ENCODE peak calls at places on chromosomes 4 and X, in seven cellular contexts. A is right lobe of liver; H is body of pancreas; R is naive thymus-derived CD4-positive, alpha-beta T cell; K is psoas muscle; L is IMR-90; P is BE2C. V is an unnamed sample.

GRCh38 chr4:140052050-140052449 is 101.9 kb downstream of the MAML3 start:
- DNase-seq in A (no peak), H (peak; percentile 52), R (no peak), K (peak; percentile 61), L (peak; percentile 51), P (peak; percentile 68), V (peak; percentile 30)

GRCh38 chrX:150293311-150294013 is 69.7 kb upstream of the MAMLD1 start:
- DNase-seq in A (no peak), H (no peak), R (no peak), K (no peak), L (no peak), P (no peak), V (no peak)

GRCh38 chrX:30618160-30618765 is 35.0 kb upstream of the GK start:
- DNase-seq in A (no peak), H (no peak), R (no peak), K (no peak), L (no peak), P (no peak), V (no peak)

GRCh38 chr4:3834186-3834920 is 68.2 kb downstream of the ADRA2C start:
- DNase-seq in A (peak; percentile 22), H (no peak), R (no peak), K (no peak), L (no peak), P (no peak), V (no peak)

GRCh38 chr4:76950846-76951321 is 1.3 kb downstream of the SEPTIN11 start:
- DNase-seq in A (no peak), H (no peak), R (peak; percentile 2), K (no peak), L (peak; percentile 52), P (peak; percentile 44), V (peak; percentile 4)

GRCh38 chr4:7697821-7698220 is 241.8 kb downstream of the AFAP1 start:
- DNase-seq in A (no peak), H (no peak), R (no peak), K (no peak), L (no peak), P (no peak), V (no peak)

GRCh38 chr4:176034498-176034897 is 31.1 kb upstream of the WDR17 start:
- DNase-seq in A (no peak), H (no peak), R (peak; percentile 26), K (no peak), L (peak; percentile 55), P (peak; percentile 31), V (no peak)

GRCh38 chr4:102610007-102610406 is 108.8 kb downstream of the NFKB1 start:
- DNase-seq in A (no peak), H (no peak), R (no peak), K (no peak), L (peak; percentile 12), P (no peak), V (no peak)

GRCh38 chr4:2320746-2321145 is 58.8 kb upstream of the MXD4 start:
- DNase-seq in A (no peak), H (no peak), R (no peak), K (no peak), L (no peak), P (peak; percentile 4), V (no peak)

GRCh38 chr4:179114615-179115014 is 1672.4 kb upstream of the AGA start:
- DNase-seq in A (no peak), H (no peak), R (no peak), K (no peak), L (no peak), P (no peak), V (no peak)

GRCh38 chrX:46770817-46771163 is 11.9 kb upstream of the SLC9A7 start:
- DNase-seq in A (no peak), H (no peak), R (no peak), K (no peak), L (peak; percentile 90), P (no peak), V (no peak)

GRCh38 chr4:4325321-4325720 is 35.3 kb downstream of the ZBTB49 start:
- DNase-seq in A (no peak), H (no peak), R (no peak), K (no peak), L (no peak), P (no peak), V (no peak)

GRCh38 chr4:145324161-145324560 is 143.8 kb upstream of the OTUD4 start:
- DNase-seq in A (no peak), H (no peak), R (no peak), K (no peak), L (no peak), P (no peak), V (no peak)

GRCh38 chr4:184253072-184253420 is 35.4 kb upstream of the ENPP6 start:
- DNase-seq in A (no peak), H (no peak), R (no peak), K (no peak), L (no peak), P (no peak), V (no peak)

GRCh38 chr4:72604324-72604723 is 35.3 kb upstream of the ADAMTS3 start:
- DNase-seq in A (no peak), H (no peak), R (no peak), K (no peak), L (no peak), P (peak; percentile 44), V (no peak)

GRCh38 chr4:147811878-147812277 is 80.0 kb downstream of the ARHGAP10 start:
- DNase-seq in A (no peak), H (no peak), R (no peak), K (no peak), L (no peak), P (no peak), V (no peak)

GRCh38 chr4:147814334-147814733 is 82.4 kb downstream of the ARHGAP10 start:
- DNase-seq in A (no peak), H (no peak), R (no peak), K (no peak), L (no peak), P (no peak), V (no peak)

GRCh38 chr4:147808447-147808846 is 76.6 kb downstream of the ARHGAP10 start:
- DNase-seq in A (no peak), H (no peak), R (no peak), K (no peak), L (no peak), P (no peak), V (no peak)

GRCh38 chr4:147813107-147813773 is 81.4 kb downstream of the ARHGAP10 start:
- DNase-seq in A (no peak), H (no peak), R (no peak), K (no peak), L (no peak), P (no peak), V (no peak)

DNA sequence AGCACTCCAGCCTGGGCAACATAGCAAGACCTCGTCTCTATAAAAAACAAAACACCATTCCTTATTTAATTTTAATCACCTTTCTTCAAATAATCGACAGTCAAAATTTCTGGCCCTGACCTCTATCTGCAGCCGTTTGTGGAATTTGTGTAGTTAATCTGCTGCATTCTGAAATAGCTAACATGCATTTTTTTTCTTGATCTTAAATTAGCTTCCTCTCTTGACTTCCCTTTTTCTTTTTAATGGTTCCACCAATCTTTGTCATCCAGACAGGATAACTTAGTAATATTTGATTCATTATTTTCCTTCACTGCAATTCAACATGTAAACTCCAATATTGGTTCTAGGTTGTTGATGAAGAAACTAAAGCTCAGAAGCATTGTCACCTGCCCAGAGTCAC is 77.3 kb downstream of the ARHGAP10 start:
- DNase-seq in A (no peak), H (no peak), R (no peak), K (no peak), L (no peak), P (no peak), V (no peak)
- H3K4me1 ChIP-seq in A (no peaks in the 10 kb centered on the region), H (peaks cover 2% of the 10 kb centered on the region), R (no peaks in the 10 kb centered on the region), K (peaks cover 54% of the 10 kb centered on the region), L (peaks cover 9% of the 10 kb centered on the region), P (no peaks in the 10 kb centered on the region), V (no peaks in the 10 kb centered on the region)

DNA sequence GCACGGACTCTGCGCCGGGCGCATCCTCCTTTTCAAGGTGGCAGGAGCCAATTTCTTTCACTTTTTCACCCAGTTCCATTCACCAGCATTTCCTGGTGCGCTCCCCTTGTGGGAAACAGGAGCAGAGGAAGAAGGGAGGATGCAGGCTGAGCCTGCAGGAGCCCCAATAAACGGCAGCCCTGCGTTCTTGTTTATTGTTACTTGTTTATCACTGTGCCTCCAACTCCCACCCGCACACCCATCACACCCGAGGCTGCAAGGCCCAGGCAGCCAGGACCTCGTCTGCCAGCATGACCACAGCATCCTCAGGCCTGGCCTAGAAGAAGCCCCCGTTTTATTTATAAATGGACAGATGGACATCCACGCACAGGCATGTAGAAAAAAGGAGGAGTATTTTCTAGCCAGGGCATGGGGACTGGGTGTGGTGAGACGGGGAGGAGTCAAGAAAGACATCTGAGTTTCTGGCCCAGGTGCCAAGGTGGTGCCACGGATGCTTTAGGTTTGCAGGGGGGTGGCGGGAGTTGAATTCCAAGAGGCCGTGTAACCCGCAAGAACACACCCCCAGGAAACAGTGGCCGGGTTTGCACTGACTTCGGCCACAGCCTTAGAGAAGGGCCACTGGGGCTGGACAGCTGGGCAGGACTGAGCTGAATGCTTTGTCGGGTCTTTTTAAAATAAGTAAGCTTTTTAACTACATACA is 51.7 kb downstream of the JAKMIP1 start:
- DNase-seq in A (no peak), H (no peak), R (no peak), K (no peak), L (no peak), P (no peak), V (no peak)
- H3K4me1 ChIP-seq in A (no peaks in the 10 kb centered on the region), H (no peaks in the 10 kb centered on the region), R (peaks cover 9% of the 10 kb centered on the region), K (no peaks in the 10 kb centered on the region), L (no peaks in the 10 kb centered on the region), P (peaks cover 5% of the 10 kb centered on the region), V (no peaks in the 10 kb centered on the region)

DNA sequence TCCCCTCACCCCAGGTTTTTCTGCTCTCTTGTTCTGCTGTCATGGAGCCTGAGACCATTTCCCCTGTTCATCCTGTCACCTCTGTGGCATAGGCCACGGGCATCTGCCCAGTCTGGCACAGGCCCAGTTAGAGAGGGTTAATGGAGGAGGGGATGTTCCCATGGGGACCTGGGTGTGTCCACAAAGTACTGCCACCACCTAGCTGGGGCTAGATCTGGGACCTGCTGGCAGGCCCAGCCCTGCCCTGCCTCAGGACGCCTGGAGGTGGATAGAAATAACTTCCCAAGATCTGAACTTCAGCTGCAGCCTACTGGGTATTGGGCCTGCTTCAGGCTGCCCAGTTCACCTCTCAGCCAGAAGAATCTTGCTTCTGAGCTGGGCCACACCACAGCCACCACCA is 13.5 kb downstream of the EFNB1 start:
- DNase-seq in A (no peak), H (no peak), R (no peak), K (no peak), L (no peak), P (no peak), V (no peak)
- H3K4me1 ChIP-seq in A (peaks cover 13% of the 10 kb centered on the region), H (peaks cover 17% of the 10 kb centered on the region), R (no peaks in the 10 kb centered on the region), K (no peaks in the 10 kb centered on the region), L (peaks cover 5% of the 10 kb centered on the region), P (no peaks in the 10 kb centered on the region), V (no peaks in the 10 kb centered on the region)

DNA sequence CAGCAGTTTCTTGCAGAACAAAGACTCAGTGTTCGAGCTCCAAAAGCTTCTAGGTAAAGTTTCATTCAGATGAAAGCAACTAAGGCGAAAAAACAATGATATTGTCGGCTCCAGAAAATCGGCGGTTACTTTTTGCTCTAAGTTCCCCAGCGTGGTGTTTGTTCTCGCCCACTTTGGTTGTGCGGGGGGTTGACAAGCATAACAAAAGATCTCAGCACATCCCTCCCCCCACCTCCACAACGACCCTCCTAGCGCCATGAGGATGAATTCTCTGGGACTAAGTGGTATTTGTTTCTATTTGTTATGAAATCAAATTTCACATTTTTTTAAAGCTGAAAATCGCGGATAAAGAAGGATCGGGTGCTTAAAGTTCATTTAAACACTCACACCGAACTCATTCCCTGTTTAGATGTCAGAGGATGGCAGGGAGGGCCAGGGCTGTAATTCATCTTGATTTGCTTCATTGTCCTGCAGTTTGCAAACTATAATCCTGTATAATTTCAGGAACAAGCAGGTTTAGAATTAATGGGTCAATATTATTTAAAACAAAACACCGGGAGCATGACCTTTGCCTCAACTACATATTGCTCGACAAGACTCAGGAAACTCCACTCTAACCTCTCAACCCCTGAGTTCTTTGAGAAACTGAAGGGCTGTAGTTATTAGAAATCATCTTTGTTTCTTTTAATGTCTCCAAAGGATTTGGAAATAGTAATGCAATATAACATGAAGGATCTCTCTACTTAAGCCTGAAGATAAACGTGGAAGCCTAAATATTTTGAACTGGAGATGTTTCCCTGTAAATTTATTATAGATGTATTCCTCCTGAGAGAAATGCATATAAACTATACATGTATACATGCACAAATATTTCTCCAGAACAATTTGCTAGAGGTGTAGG is 6.5 kb downstream of the PITX2 start:
- DNase-seq in A (no peak), H (no peak), R (no peak), K (no peak), L (no peak), P (no peak), V (no peak)
- H3K4me1 ChIP-seq in A (no peaks in the 10 kb centered on the region), H (peaks cover 28% of the 10 kb centered on the region), R (no peaks in the 10 kb centered on the region), K (peaks cover 7% of the 10 kb centered on the region), L (peaks cover under 1% of the 10 kb centered on the region), P (no peaks in the 10 kb centered on the region), V (no peaks in the 10 kb centered on the region)

V was measured in prostate gland.